ENCODE peak calls at places on chromosome 15, in six cellular contexts. I is activated CD8-positive, alpha-beta memory T cell treated with anti-CD3 and anti-CD28 coated beads for 24 hours; G is NCI-H2029 treated with DMSO at 0.1 percent for 48 hours; F is RPMI8226; T is stimulated activated CD4-positive, alpha-beta T cell treated with anti-CD3 and anti-CD28 coated beads, Interleukin-12 subunit alpha, Interleukin-12 subunit beta, amount 100 ng/mL, for 24 hours; R is GM12891. N is an unnamed sample.

GRCh38 chr15:44207643-44208042 is 12.6 kb upstream of the FRMD5 start:
- DNase-seq in I (no peak), G (no peak), F (no peak), T (no peak), R (no peak), N (no peak)

GRCh38 chr15:61685971-61686370 is 374.3 kb downstream of the VPS13C start:
- DNase-seq in I (no peak), G (no peak), F (no peak), T (no peak), R (no peak), N (no peak)

GRCh38 chr15:101380146-101380545 is 85.1 kb upstream of the SNRPA1 start:
- DNase-seq in I (no peak), G (no peak), F (no peak), T (no peak), R (no peak), N (no peak)

GRCh38 chr15:33243393-33243792 is 48.9 kb upstream of the FMN1 start:
- DNase-seq in I (no peak), G (no peak), F (no peak), T (no peak), R (no peak), N (no peak)

GRCh38 chr15:67769468-67770097 is 55.7 kb upstream of the SKOR1 start:
- DNase-seq in I (no peak), G (no peak), F (no peak), T (no peak), R (no peak), N (no peak)

GRCh38 chr15:32965897-32966296 is 228.6 kb downstream of the FMN1 start:
- DNase-seq in I (no peak), G (no peak), F (no peak), T (no peak), R (no peak), N (no peak)

GRCh38 chr15:31609243-31609642 is 282.6 kb downstream of the KLF13 start:
- DNase-seq in I (no peak), G (no peak), F (no peak), T (no peak), R (no peak), N (no peak)

GRCh38 chr15:40873625-40874561 is at the start of gene RHOV:
- DNase-seq in I (peak), G (no peak), F (peak), T (peak), R (peak), N (peak)

GRCh38 chr15:88073386-88073681 is 183.2 kb downstream of the NTRK3 start:
- DNase-seq in I (no peak), G (no peak), F (no peak), T (no peak), R (no peak), N (no peak)

GRCh38 chr15:78438595-78439285 is 724 bp downstream of the IREB2 start:
- DNase-seq in I (peak), G (no peak), F (peak), T (no peak), R (no peak), N (no peak)

GRCh38 chr15:83837946-83838571 is 184.1 kb downstream of the ADAMTSL3 start:
- DNase-seq in I (no peak), G (no peak), F (peak), T (no peak), R (no peak), N (no peak)

GRCh38 chr15:58086479-58086878 is 21.0 kb upstream of the ALDH1A2 start:
- DNase-seq in I (no peak), G (no peak), F (no peak), T (no peak), R (no peak), N (no peak)

GRCh38 chr15:89630974-89631901 is 24.0 kb downstream of the KIF7 start:
- DNase-seq in I (peak), G (no peak), F (no peak), T (no peak), R (no peak), N (no peak)

GRCh38 chr15:77224352-77224751 is 153.4 kb upstream of the TSPAN3 start:
- DNase-seq in I (no peak), G (no peak), F (no peak), T (no peak), R (no peak), N (no peak)

GRCh38 chr15:47997712-47998111 is 123.1 kb upstream of the SLC24A5 start:
- DNase-seq in I (no peak), G (no peak), F (no peak), T (no peak), R (no peak), N (no peak)

GRCh38 chr15:36601952-36602351 is 22.5 kb downstream of the CDIN1 start:
- DNase-seq in I (no peak), G (no peak), F (no peak), T (no peak), R (no peak), N (no peak)

GRCh38 chr15:65952425-65953053 is 83.2 kb downstream of the RAB11A start:
- DNase-seq in I (no peak), G (no peak), F (peak), T (no peak), R (no peak), N (no peak)

GRCh38 chr15:48385031-48385430 is 53.8 kb downstream of the DUT start:
- DNase-seq in I (no peak), G (no peak), F (no peak), T (no peak), R (no peak), N (no peak)

GRCh38 chr15:86362556-86362955 is 282.9 kb downstream of the AGBL1 start:
- DNase-seq in I (no peak), G (no peak), F (no peak), T (no peak), R (no peak), N (no peak)

GRCh38 chr15:72368315-72368714 is 7.5 kb downstream of the HEXA start:
- DNase-seq in I (no peak), G (no peak), F (no peak), T (no peak), R (no peak), N (no peak)

GRCh38 chr15:66461917-66462316 is 35.6 kb downstream of the SNAPC5 start:
- DNase-seq in I (no peak), G (no peak), F (no peak), T (no peak), R (no peak), N (no peak)

GRCh38 chr15:33032053-33032452 is 162.5 kb downstream of the FMN1 start:
- DNase-seq in I (no peak), G (no peak), F (no peak), T (no peak), R (no peak), N (no peak)

GRCh38 chr15:31453558-31454318 is 127.1 kb downstream of the KLF13 start:
- DNase-seq in I (peak), G (no peak), F (no peak), T (no peak), R (no peak), N (no peak)

GRCh38 chr15:62612183-62612733 is 430.3 kb upstream of the TPM1 start:
- DNase-seq in I (no peak), G (no peak), F (no peak), T (no peak), R (no peak), N (no peak)

GRCh38 chr15:48463366-48463880 is 132.2 kb downstream of the DUT start:
- DNase-seq in I (no peak), G (no peak), F (no peak), T (no peak), R (no peak), N (no peak)

GRCh38 chr15:75062706-75063105 is 39.3 kb downstream of the PPCDC start:
- DNase-seq in I (peak), G (no peak), F (peak), T (no peak), R (no peak), N (no peak)

GRCh38 chr15:99343208-99343607 is 91.9 kb downstream of the LRRC28 start:
- DNase-seq in I (no peak), G (no peak), F (no peak), T (no peak), R (no peak), N (no peak)

GRCh38 chr15:43225201-43225949 is 4.6 kb upstream of the EPB42 start:
- DNase-seq in I (peak), G (no peak), F (peak), T (peak), R (peak), N (no peak)

GRCh38 chr15:25847066-25847465 is 16.1 kb downstream of the ATP10A start:
- DNase-seq in I (no peak), G (no peak), F (no peak), T (no peak), R (no peak), N (no peak)

GRCh38 chr15:42730135-42730534 is 6.8 kb downstream of the CDAN1 start:
- DNase-seq in I (no peak), G (no peak), F (no peak), T (no peak), R (no peak), N (no peak)

GRCh38 chr15:78914027-78914764 is 30.6 kb downstream of the CTSH start:
- DNase-seq in I (no peak), G (no peak), F (no peak), T (no peak), R (no peak), N (no peak)

GRCh38 chr15:77009646-77010311 is 14.9 kb downstream of the PSTPIP1 start:
- DNase-seq in I (no peak), G (no peak), F (no peak), T (no peak), R (no peak), N (no peak)

GRCh38 chr15:38054488-38054887 is 120.0 kb downstream of the TMCO5A start:
- DNase-seq in I (no peak), G (no peak), F (no peak), T (no peak), R (no peak), N (no peak)

GRCh38 chr15:85584791-85585360 is 204.5 kb downstream of the AKAP13 start:
- DNase-seq in I (no peak), G (no peak), F (no peak), T (no peak), R (no peak), N (no peak)

GRCh38 chr15:48440084-48440483 is 108.9 kb downstream of the DUT start:
- DNase-seq in I (no peak), G (no peak), F (no peak), T (no peak), R (no peak), N (no peak)

GRCh38 chr15:50003786-50004334 is 115.2 kb downstream of the ATP8B4 start:
- DNase-seq in I (peak), G (peak), F (peak), T (peak), R (peak), N (peak)

GRCh38 chr15:48664436-48664835 is 18.9 kb upstream of the FBN1 start:
- DNase-seq in I (no peak), G (no peak), F (no peak), T (no peak), R (no peak), N (no peak)

GRCh38 chr15:74424901-74425528 is 8.7 kb downstream of the SEMA7A start:
- DNase-seq in I (no peak), G (no peak), F (peak), T (no peak), R (no peak), N (no peak)

GRCh38 chr15:71449363-71449762 is 334.1 kb downstream of the THSD4 start:
- DNase-seq in I (no peak), G (no peak), F (no peak), T (no peak), R (no peak), N (no peak)

N was measured in DMS153.